ENCODE peak calls at places on chromosome 22, in eight cellular contexts. One of them, this sample, is unnamed. For H3K27me3 and H3K9me3, the result is how much of the 10 kb centered on the place peaks cover.

GRCh38 chr22:28118957-28119631 is 200.0 kb upstream of the PITPNB start:
- DNase-seq in body of pancreas: no peak
- DNase-seq in endothelial cell of umbilical vein: no peak
- DNase-seq in neural progenitor cell: no peak
- DNase-seq in keratinocyte: no peak
- DNase-seq in endodermal cell: no peak
- DNase-seq in testis: no peak
- DNase-seq in pancreas: no peak
- DNase-seq in this sample: no peak

GRCh38 chr22:50526849-50527801 is 1.7 kb upstream of the SCO2 start:
- DNase-seq in body of pancreas: no peak
- DNase-seq in endothelial cell of umbilical vein: no peak
- DNase-seq in neural progenitor cell: peak
- DNase-seq in keratinocyte: no peak
- DNase-seq in endodermal cell: peak
- DNase-seq in testis: no peak
- DNase-seq in pancreas: peak
- DNase-seq in this sample: peak

GRCh38 chr22:36220457-36220921 is 18.8 kb downstream of the APOL2 start:
- DNase-seq in body of pancreas: no peak
- DNase-seq in endothelial cell of umbilical vein: peak
- DNase-seq in neural progenitor cell: peak
- DNase-seq in keratinocyte: no peak
- DNase-seq in endodermal cell: peak
- DNase-seq in testis: peak
- DNase-seq in pancreas: no peak
- DNase-seq in this sample: peak

GRCh38 chr22:22156716-22157499 is 87.7 kb upstream of the VPREB1 start:
- DNase-seq in body of pancreas: peak
- DNase-seq in endothelial cell of umbilical vein: peak
- DNase-seq in neural progenitor cell: peak
- DNase-seq in keratinocyte: peak
- DNase-seq in endodermal cell: peak
- DNase-seq in testis: peak
- DNase-seq in pancreas: no peak
- DNase-seq in this sample: peak

GRCh38 chr22:19210188-19210587 is 31.7 kb upstream of the SLC25A1 start:
- DNase-seq in body of pancreas: no peak
- DNase-seq in endothelial cell of umbilical vein: no peak
- DNase-seq in neural progenitor cell: no peak
- DNase-seq in keratinocyte: no peak
- DNase-seq in endodermal cell: no peak
- DNase-seq in testis: no peak
- DNase-seq in pancreas: no peak
- DNase-seq in this sample: no peak

GRCh38 chr22:23684561-23685031 is 6.2 kb upstream of the RGL4 start:
- DNase-seq in body of pancreas: no peak
- DNase-seq in endothelial cell of umbilical vein: no peak
- DNase-seq in neural progenitor cell: no peak
- DNase-seq in keratinocyte: no peak
- DNase-seq in endodermal cell: no peak
- DNase-seq in testis: peak
- DNase-seq in pancreas: no peak
- DNase-seq in this sample: no peak

GRCh38 chr22:19115628-19116027 is 6.6 kb downstream of the DGCR2 start:
- DNase-seq in body of pancreas: peak
- DNase-seq in endothelial cell of umbilical vein: no peak
- DNase-seq in neural progenitor cell: no peak
- DNase-seq in keratinocyte: no peak
- DNase-seq in endodermal cell: no peak
- DNase-seq in testis: no peak
- DNase-seq in pancreas: no peak
- DNase-seq in this sample: no peak

GRCh38 chr22:32695451-32695891 is 106.0 kb upstream of the TIMP3 start:
- DNase-seq in body of pancreas: no peak
- DNase-seq in endothelial cell of umbilical vein: no peak
- DNase-seq in neural progenitor cell: no peak
- DNase-seq in keratinocyte: peak
- DNase-seq in endodermal cell: no peak
- DNase-seq in testis: no peak
- DNase-seq in pancreas: no peak
- DNase-seq in this sample: peak

GRCh38 chr22:25688627-25689026 is 53.4 kb upstream of the MYO18B start:
- DNase-seq in body of pancreas: no peak
- DNase-seq in endothelial cell of umbilical vein: no peak
- DNase-seq in neural progenitor cell: no peak
- DNase-seq in keratinocyte: no peak
- DNase-seq in endodermal cell: no peak
- DNase-seq in testis: no peak
- DNase-seq in pancreas: no peak
- DNase-seq in this sample: no peak

GRCh38 chr22:26756675-26757293 is 99.4 kb downstream of the MIAT start:
- DNase-seq in body of pancreas: peak
- DNase-seq in endothelial cell of umbilical vein: peak
- DNase-seq in neural progenitor cell: peak
- DNase-seq in keratinocyte: no peak
- DNase-seq in endodermal cell: peak
- DNase-seq in testis: peak
- DNase-seq in pancreas: peak
- DNase-seq in this sample: peak

GRCh38 chr22:46068908-46069481 is 81.3 kb upstream of the PPARA start:
- DNase-seq in body of pancreas: peak
- DNase-seq in endothelial cell of umbilical vein: no peak
- DNase-seq in neural progenitor cell: no peak
- DNase-seq in keratinocyte: no peak
- DNase-seq in endodermal cell: no peak
- DNase-seq in testis: peak
- DNase-seq in pancreas: peak
- DNase-seq in this sample: peak
- H3K4me3 ChIP-seq in body of pancreas: no peak
- H3K4me3 ChIP-seq in endothelial cell of umbilical vein: peak
- H3K4me3 ChIP-seq in neural progenitor cell: no peak
- H3K4me3 ChIP-seq in keratinocyte: peak
- H3K4me3 ChIP-seq in endodermal cell: no peak
- H3K4me3 ChIP-seq in testis: peak
- H3K4me3 ChIP-seq in pancreas: peak
- H3K4me3 ChIP-seq in this sample: peak

DNA sequence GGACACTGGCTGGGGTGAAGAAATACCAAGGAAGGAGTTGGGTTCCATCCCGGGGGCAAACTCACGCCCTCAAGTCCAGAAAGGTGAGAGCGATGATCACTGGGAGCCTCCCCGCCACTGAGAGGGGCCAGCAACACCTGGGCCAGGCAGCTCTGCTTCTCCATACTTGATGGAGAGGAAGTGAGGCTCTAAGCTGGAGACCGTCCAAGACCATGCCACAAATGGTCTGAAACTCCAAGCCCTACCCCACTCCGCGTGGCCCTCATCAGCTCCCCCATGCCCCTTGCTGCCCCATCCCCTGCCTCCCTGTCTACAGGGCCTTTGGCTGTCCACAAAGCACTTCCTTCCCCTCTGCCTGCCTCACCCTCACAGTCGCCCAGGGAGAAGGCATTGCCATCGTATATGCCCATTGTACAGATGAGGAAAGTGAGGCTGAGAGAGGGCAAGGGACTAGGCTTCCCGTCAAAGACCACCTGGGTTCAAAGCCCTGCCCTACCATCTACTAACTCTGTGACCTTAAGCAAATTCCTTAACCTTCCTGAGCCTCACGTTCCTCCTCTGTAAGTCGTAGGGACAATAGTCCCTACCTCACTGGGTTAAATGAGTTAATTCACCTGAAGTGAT is 4.4 kb upstream of the PDGFB start:
- DNase-seq in body of pancreas: no peak
- DNase-seq in endothelial cell of umbilical vein: no peak
- DNase-seq in neural progenitor cell: no peak
- DNase-seq in keratinocyte: no peak
- DNase-seq in endodermal cell: no peak
- DNase-seq in testis: no peak
- DNase-seq in pancreas: no peak
- DNase-seq in this sample: no peak
- H3K27me3 ChIP-seq in body of pancreas: under half
- H3K27me3 ChIP-seq in endothelial cell of umbilical vein: under half
- H3K27me3 ChIP-seq in neural progenitor cell: half or more
- H3K27me3 ChIP-seq in keratinocyte: under half
- H3K27me3 ChIP-seq in endodermal cell: under half
- H3K27me3 ChIP-seq in testis: under half
- H3K27me3 ChIP-seq in pancreas: under half
- H3K27me3 ChIP-seq in this sample: under half

DNA sequence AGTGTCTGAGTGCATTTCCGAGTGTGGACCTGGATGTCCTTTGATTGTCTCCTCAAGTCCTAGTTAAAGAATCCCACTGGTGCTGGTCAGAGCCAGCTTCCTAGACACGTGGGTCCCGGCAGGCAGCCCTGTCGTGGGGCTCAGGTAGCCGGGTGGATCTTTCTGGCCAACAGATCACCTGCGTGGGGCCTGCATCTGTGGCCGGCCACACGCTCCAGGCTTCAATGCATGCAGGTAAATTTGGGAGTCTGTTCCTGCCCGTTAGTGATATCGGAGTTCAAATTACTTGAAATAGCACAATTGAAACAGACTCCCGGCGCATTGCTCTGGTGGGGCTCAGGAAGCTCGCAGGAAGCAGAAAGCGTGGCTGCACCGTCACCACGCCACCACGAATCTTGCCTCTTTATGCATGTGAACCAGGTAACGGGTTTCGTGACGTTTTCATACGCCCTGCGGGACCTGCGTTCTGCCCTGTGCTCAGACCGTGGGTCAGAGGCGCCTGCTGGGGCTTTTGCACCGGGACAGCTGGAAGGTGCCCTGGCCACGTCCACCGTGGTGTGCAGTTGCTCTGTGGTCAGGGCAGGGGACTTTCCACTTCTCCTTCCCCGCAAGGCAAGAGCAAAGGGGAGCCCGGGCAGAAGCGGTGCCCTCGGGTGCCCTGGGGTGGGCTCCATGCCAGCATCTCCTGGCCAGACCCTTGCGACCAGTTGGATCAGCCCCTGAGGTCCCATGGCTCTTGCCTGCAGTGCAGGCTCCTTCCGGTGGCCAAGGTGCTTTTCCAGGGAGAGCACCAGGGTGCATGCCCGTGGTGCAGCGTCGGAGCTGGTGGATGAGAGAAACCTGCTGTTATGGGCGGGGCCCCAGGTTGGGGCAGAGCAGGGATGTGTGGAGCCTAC is 803.5 kb downstream of the BRD1 start:
- DNase-seq in body of pancreas: peak
- DNase-seq in endothelial cell of umbilical vein: no peak
- DNase-seq in neural progenitor cell: no peak
- DNase-seq in keratinocyte: no peak
- DNase-seq in endodermal cell: no peak
- DNase-seq in testis: no peak
- DNase-seq in pancreas: peak
- DNase-seq in this sample: no peak
- H3K9me3 ChIP-seq in body of pancreas: under half
- H3K9me3 ChIP-seq in endothelial cell of umbilical vein: under half
- H3K9me3 ChIP-seq in neural progenitor cell: under half
- H3K9me3 ChIP-seq in keratinocyte: under half
- H3K9me3 ChIP-seq in endodermal cell: under half
- H3K9me3 ChIP-seq in testis: under half
- H3K9me3 ChIP-seq in pancreas: under half
- H3K9me3 ChIP-seq in this sample: under half

DNA sequence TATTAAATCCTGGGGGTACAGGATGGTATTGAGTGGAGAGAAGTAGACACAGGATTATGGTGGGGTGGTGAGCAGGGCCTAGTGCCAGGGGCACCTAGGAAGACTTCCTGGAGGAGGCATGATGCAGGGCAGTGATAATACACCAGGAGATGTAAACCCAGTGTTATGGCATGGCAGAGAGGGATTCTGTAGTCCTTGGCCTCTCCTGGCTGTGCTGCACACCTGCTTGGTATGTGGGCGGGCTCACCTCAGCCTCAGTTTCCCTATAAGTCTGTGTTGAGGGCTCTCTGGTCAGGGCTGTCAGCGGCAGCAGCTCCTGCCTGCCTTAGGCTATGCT is 2.2 kb downstream of the PDXP start:
- DNase-seq in body of pancreas: no peak
- DNase-seq in endothelial cell of umbilical vein: no peak
- DNase-seq in neural progenitor cell: no peak
- DNase-seq in keratinocyte: no peak
- DNase-seq in endodermal cell: no peak
- DNase-seq in testis: no peak
- DNase-seq in pancreas: no peak
- DNase-seq in this sample: no peak
- H3K4me3 ChIP-seq in body of pancreas: no peak
- H3K4me3 ChIP-seq in endothelial cell of umbilical vein: no peak
- H3K4me3 ChIP-seq in neural progenitor cell: peak
- H3K4me3 ChIP-seq in keratinocyte: no peak
- H3K4me3 ChIP-seq in endodermal cell: no peak
- H3K4me3 ChIP-seq in testis: no peak
- H3K4me3 ChIP-seq in pancreas: no peak
- H3K4me3 ChIP-seq in this sample: peak

GRCh38 chr22:20578192-20578591 is 70.8 kb downstream of the MED15 start:
- DNase-seq in body of pancreas: peak
- DNase-seq in endothelial cell of umbilical vein: no peak
- DNase-seq in neural progenitor cell: no peak
- DNase-seq in keratinocyte: no peak
- DNase-seq in endodermal cell: no peak
- DNase-seq in testis: no peak
- DNase-seq in pancreas: no peak
- DNase-seq in this sample: no peak
- H3K27me3 ChIP-seq in body of pancreas: under half
- H3K27me3 ChIP-seq in endothelial cell of umbilical vein: under half
- H3K27me3 ChIP-seq in neural progenitor cell: under half
- H3K27me3 ChIP-seq in keratinocyte: under half
- H3K27me3 ChIP-seq in endodermal cell: under half
- H3K27me3 ChIP-seq in testis: under half
- H3K27me3 ChIP-seq in pancreas: under half
- H3K27me3 ChIP-seq in this sample: under half

This sample was measured in MG63.